ENCODE peak calls at places on chromosomes 1 and 21, in seven cellular contexts. D is tibial artery; W is NCI-H1105 treated with DMSO at 0.1 percent for 48 hours; V is stimulated activated CD8-positive, alpha-beta memory T cell treated with anti-CD3 and anti-CD28 coated beads, Interleukin-7, amount 100 ng/mL, for 1 hour; C is nucleus accumbens; N is NCI-H1694 treated with DMSO at 0.1 percent for 48 hours; L is aorta. S is an unnamed sample.

GRCh38 chr21:39125752-39126485 is 57.3 kb downstream of the PSMG1 start:
- DNase-seq in V (no peak), L (no peak), D (peak), C (no peak), W (peak), N (peak), S (peak)

GRCh38 chr1:109671067-109671466 is 3.2 kb downstream of the GSTM2 start:
- DNase-seq in W (no peak), L (no peak), V (no peak), D (no peak), C (no peak), N (no peak), S (no peak)

GRCh38 chr1:94989398-94989797 is 62.5 kb upstream of the CNN3 start:
- DNase-seq in V (no peak), D (no peak), N (no peak), W (peak), L (no peak), C (no peak), S (no peak)

GRCh38 chr1:206555473-206555935 is 48.2 kb downstream of the RASSF5 start:
- DNase-seq in D (no peak), V (no peak), C (peak), N (no peak), W (no peak), L (no peak), S (peak)

GRCh38 chr1:184558691-184559090 is 171.9 kb downstream of the C1orf21 start:
- DNase-seq in V (no peak), W (no peak), C (no peak), N (no peak), D (no peak), L (no peak), S (no peak)

GRCh38 chr1:53079251-53079650 is 17.2 kb downstream of the PODN start:
- DNase-seq in V (no peak), N (no peak), L (peak), W (no peak), C (no peak), D (no peak), S (peak)

GRCh38 chr1:193019442-193020026 is 39.6 kb downstream of the UCHL5 start:
- DNase-seq in N (peak), C (no peak), W (peak), D (no peak), L (no peak), V (no peak), S (no peak)

GRCh38 chr1:102580806-102581205 is 527.5 kb downstream of the COL11A1 start:
- DNase-seq in N (no peak), D (no peak), W (no peak), C (no peak), L (no peak), V (no peak), S (no peak)